ENCODE peak calls at places on chromosomes 12 and 14, in ten cellular contexts. M is transverse colon, P is K562, K is GM12892, Q is HCT116, E is GM23338, N is GM12891, A is SK-N-MC, X is spleen, F is sigmoid colon. C is an unnamed sample.

GRCh38 chr12:49017764-49018281 is 753 bp downstream of the PRKAG1 start:
- DNase-seq in F (peak), M (no peak), N (no peak), E (no peak), A (no peak), X (no peak), P (no peak), K (no peak), Q (no peak), C (no peak)

GRCh38 chr12:80175307-80175930 is 76.1 kb downstream of the OTOGL start:
- DNase-seq in M (no peak), N (no peak), X (no peak), E (no peak), Q (no peak), A (no peak), K (no peak), F (no peak), P (no peak), C (no peak)

GRCh38 chr12:116164976-116165425 is 112.5 kb downstream of the MED13L start:
- DNase-seq in Q (peak), X (no peak), M (no peak), F (no peak), K (no peak), N (no peak), P (no peak), E (no peak), A (no peak), C (no peak)

GRCh38 chr12:90938451-90938850 is 16.5 kb downstream of the CCER1 start:
- DNase-seq in N (no peak), Q (no peak), A (no peak), X (no peak), P (no peak), M (no peak), K (no peak), E (no peak), F (no peak), C (no peak)

GRCh38 chr14:85562630-85563029 is 32.7 kb downstream of the FLRT2 start:
- DNase-seq in F (no peak), N (no peak), M (no peak), X (no peak), Q (no peak), E (no peak), P (no peak), A (no peak), K (no peak), C (no peak)

GRCh38 chr14:87628129-87628528 is 364.9 kb downstream of the GALC start:
- DNase-seq in F (no peak), E (peak), P (no peak), K (no peak), M (no peak), N (no peak), X (no peak), Q (no peak), A (no peak), C (peak)

GRCh38 chr12:122421815-122422737 is at the start of gene CLIP1:
- DNase-seq in X (peak), N (peak), P (peak), E (peak), F (peak), Q (no peak), A (no peak), M (peak), K (peak), C (peak)

GRCh38 chr14:75604979-75605825 is 26.8 kb downstream of the FLVCR2 start:
- DNase-seq in P (no peak), E (no peak), Q (no peak), M (no peak), F (no peak), A (no peak), X (no peak), N (no peak), K (no peak), C (no peak)

GRCh38 chr12:94327819-94328218 is 131.8 kb downstream of the CEP83 start:
- DNase-seq in N (no peak), A (no peak), X (no peak), Q (no peak), F (no peak), K (no peak), P (no peak), E (no peak), M (no peak), C (no peak)

GRCh38 chr14:87994974-87995373 is 2.0 kb upstream of the GALC start:
- DNase-seq in Q (no peak), N (no peak), E (no peak), F (no peak), M (no peak), A (no peak), K (no peak), X (no peak), P (no peak), C (no peak)

GRCh38 chr14:75422169-75422568 is 5.7 kb upstream of the JDP2 start:
- DNase-seq in M (no peak), P (no peak), Q (no peak), X (no peak), N (no peak), K (no peak), F (no peak), A (no peak), E (no peak), C (no peak)

GRCh38 chr14:51575225-51576111 is 76.2 kb upstream of the FRMD6 start:
- DNase-seq in P (no peak), A (no peak), X (no peak), E (peak), N (no peak), K (no peak), Q (no peak), M (no peak), F (no peak), C (no peak)

GRCh38 chr14:102225386-102225785 is 79.6 kb downstream of the MOK start:
- DNase-seq in P (no peak), K (no peak), X (no peak), N (no peak), Q (no peak), F (no peak), A (no peak), M (no peak), E (no peak), C (no peak)

GRCh38 chr12:57089259-57090245 is 638 bp downstream of the NAB2 start:
- DNase-seq in N (no peak), X (peak), K (no peak), F (peak), E (peak), Q (no peak), M (peak), P (peak), A (no peak), C (no peak)

GRCh38 chr12:108516511-108517275 is 1.6 kb downstream of the FICD start:
- DNase-seq in E (peak), X (no peak), A (no peak), M (no peak), N (no peak), Q (no peak), F (no peak), P (no peak), K (no peak), C (no peak)

GRCh38 chr14:24665440-24665991 is 31.5 kb upstream of the GZMB start:
- DNase-seq in M (no peak), K (no peak), N (no peak), P (no peak), A (no peak), E (no peak), Q (no peak), F (no peak), X (no peak), C (no peak)

DNA sequence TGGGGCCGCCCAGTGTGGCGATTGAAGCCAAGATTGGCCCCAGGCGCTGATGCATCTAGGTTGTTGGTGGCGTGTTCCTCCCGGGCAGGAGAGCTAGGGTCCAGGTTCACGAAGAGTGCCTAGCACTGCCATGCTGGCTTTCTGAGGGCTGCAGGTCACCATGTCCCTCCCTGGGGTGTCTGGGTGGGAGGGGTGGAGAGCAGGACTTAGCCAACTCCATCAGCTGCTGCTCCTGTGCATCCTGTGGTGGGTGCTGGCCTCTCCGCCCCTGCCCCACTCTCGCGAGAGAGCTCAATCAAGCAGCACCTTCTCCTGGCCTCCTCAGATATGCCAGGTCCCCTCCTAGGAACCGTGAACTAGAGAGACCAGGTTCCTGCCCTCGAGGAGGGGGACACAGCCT is 1.8 kb downstream of the TRMT61A start:
- DNase-seq in N (no peak), E (no peak), A (no peak), M (no peak), K (no peak), F (no peak), Q (no peak), P (no peak), X (no peak), C (no peak)
- TF ChIP-seq POLR2AphosphoS5 in N (no peak), E (no peak), A (no peak), M (no peak), K (no peak), F (no peak), Q (no peak), P (no peak), X (no peak), C (no peak)

GRCh38 chr12:21234395-21234794 is 100.3 kb downstream of the SLCO1A2 start:
- DNase-seq in M (no peak), X (no peak), A (no peak), K (no peak), E (no peak), N (no peak), Q (no peak), P (no peak), F (no peak), C (no peak)

DNA sequence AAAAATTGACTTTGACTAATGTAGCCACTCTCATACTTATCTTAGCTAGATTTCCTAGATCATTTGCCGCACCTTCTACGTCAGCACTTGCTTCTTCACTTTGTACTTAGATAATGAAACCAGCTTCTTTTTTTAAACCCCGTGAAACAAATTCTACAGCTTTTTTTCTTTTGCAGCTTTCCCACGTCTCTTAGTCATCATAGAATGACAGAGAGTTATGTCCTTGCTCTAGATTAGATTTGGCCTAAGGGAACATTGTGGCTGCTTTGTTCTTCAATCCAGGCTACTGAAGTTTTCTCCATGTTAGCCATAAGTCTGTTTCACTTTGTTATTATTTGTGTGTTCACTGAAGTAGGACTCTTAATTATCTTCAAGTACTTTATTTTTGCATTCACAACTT is 94.9 kb downstream of the SLCO1A2 start:
- DNase-seq in N (no peak), Q (no peak), M (no peak), X (no peak), E (no peak), F (no peak), P (no peak), A (no peak), K (no peak), C (no peak)
- TF ChIP-seq POLR2AphosphoS5 in N (no peak), Q (no peak), M (no peak), X (no peak), E (no peak), F (no peak), P (no peak), A (no peak), K (no peak), C (no peak)

DNA sequence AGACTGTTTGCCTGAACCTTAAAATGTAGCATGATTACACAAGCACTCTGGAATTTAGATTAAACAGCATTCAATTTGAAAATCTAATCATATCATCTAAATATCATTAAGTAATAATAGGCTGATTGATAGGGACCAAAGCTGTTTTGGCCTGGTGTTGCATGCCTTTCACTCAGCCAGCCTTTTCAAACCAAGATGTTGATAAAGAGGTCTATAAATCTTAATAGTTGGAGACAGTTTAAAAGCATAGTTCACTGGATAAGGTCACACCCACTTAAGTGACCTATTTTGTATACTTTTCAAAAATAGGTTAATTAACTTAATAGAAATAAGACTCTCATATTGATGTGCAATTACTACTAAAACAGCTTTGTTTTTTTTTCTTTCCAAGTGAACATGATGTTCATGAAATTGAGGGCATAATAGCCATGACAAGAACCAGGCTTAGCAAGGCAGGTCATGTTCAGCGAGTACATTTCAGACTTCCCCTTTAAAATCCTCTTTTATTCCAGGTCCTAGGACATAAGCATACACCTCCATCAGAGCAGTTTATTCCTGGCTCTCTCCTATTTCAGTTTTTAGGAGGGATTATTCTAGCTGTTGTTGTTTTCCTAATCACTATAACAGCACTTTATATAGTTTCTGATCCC is 349.0 kb downstream of the RAD51B start:
- DNase-seq in X (no peak), A (no peak), F (no peak), Q (no peak), E (no peak), M (no peak), K (no peak), P (no peak), N (no peak), C (no peak)
- TF ChIP-seq POLR2AphosphoS5 in X (no peak), A (no peak), F (peak), Q (no peak), E (no peak), M (peak), K (no peak), P (no peak), N (no peak), C (no peak)

GRCh38 chr14:62939970-62940369 is 105.3 kb downstream of the KCNH5 start:
- DNase-seq in A (no peak), E (no peak), X (no peak), F (no peak), Q (no peak), M (no peak), N (no peak), P (no peak), K (no peak), C (no peak)
- TF ChIP-seq POLR2AphosphoS5 in A (no peak), E (no peak), X (no peak), F (no peak), Q (no peak), M (no peak), N (no peak), P (no peak), K (no peak), C (no peak)

C was measured in breast epithelium.